ENCODE peak calls at places on chromosomes 5 and 9, in nine cellular contexts. Y is effector memory CD4-positive, alpha-beta T cell; W is A673; E is HCT116; L is aorta; N is GM23248; X is heart left ventricle; I is H1; H is mesenchymal stem cell. C is an unnamed sample.

GRCh38 chr5:147259837-147260236 is 25.0 kb downstream of the STK32A start:
- DNase-seq in Y (no peak), I (no peak), W (no peak), H (no peak), E (no peak), X (no peak), L (no peak), N (no peak), C (no peak)

GRCh38 chr9:91711755-91712591 is 238.1 kb downstream of the ROR2 start:
- DNase-seq in E (no peak), N (peak; percentile 39), H (peak; percentile 24), Y (peak; percentile 9), W (peak; percentile 71), L (peak; percentile 72), X (no peak), I (no peak), C (no peak)

GRCh38 chr9:133113163-133113927 is 7.7 kb downstream of the RALGDS start:
- DNase-seq in I (no peak), L (peak; percentile 82), W (no peak), N (peak; percentile 45), Y (no peak), E (no peak), H (peak; percentile 51), X (peak; percentile 68), C (peak; percentile 87)

GRCh38 chr5:54570923-54571322 is 53.4 kb downstream of the SNX18 start:
- DNase-seq in X (peak; percentile 31), L (peak; percentile 83), I (no peak), E (no peak), N (peak; percentile 57), Y (no peak), W (no peak), H (peak; percentile 10), C (peak; percentile 62)

GRCh38 chr5:1228121-1228520 is 2.9 kb downstream of the SLC6A18 start:
- DNase-seq in W (no peak), N (no peak), E (no peak), Y (no peak), I (no peak), L (no peak), X (no peak), H (no peak), C (no peak)

GRCh38 chr5:177601577-177602457 is 1.9 kb downstream of the B4GALT7 start:
- DNase-seq in I (no peak), E (no peak), L (no peak), Y (no peak), H (peak; percentile 14), W (no peak), N (no peak), X (no peak), C (no peak)

GRCh38 chr9:109120204-109120789 is 550 bp upstream of the TMEM245 start:
- DNase-seq in I (no peak), E (no peak), N (no peak), Y (no peak), X (no peak), H (no peak), W (no peak), L (no peak), C (no peak)

GRCh38 chr5:68252678-68253520 is 37.3 kb downstream of the PIK3R1 start:
- DNase-seq in N (peak; percentile 91), W (peak; percentile 86), X (peak; percentile 60), I (peak; percentile 27), L (peak; percentile 63), H (peak; percentile 79), Y (no peak), E (peak; percentile 46), C (peak; percentile 71)

GRCh38 chr5:81021951-81022687 is 62.0 kb downstream of the RASGRF2 start:
- DNase-seq in I (no peak), X (no peak), W (no peak), Y (no peak), N (no peak), E (no peak), H (no peak), L (no peak), C (no peak)

GRCh38 chr5:98898743-98899142 is 30.1 kb downstream of the CHD1 start:
- DNase-seq in I (no peak), N (no peak), X (no peak), Y (no peak), L (no peak), W (no peak), H (no peak), E (no peak), C (no peak)

GRCh38 chr9:91032056-91032455 is 230.4 kb downstream of the SYK start:
- DNase-seq in E (no peak), N (no peak), X (no peak), H (peak; percentile 16), I (no peak), L (no peak), W (no peak), Y (no peak), C (no peak)

GRCh38 chr5:178883815-178884430 is 11.8 kb upstream of the ZFP2 start:
- DNase-seq in L (no peak), E (no peak), Y (no peak), X (no peak), N (no peak), W (no peak), I (no peak), H (no peak), C (no peak)
- H3K9me3 ChIP-seq in L (peaks cover 20% of the 10 kb centered on the region), E (peaks cover 29% of the 10 kb centered on the region), Y (peaks cover 52% of the 10 kb centered on the region), X (no peaks in the 10 kb centered on the region), N (peaks cover 27% of the 10 kb centered on the region), W (peaks cover 54% of the 10 kb centered on the region), I (peaks cover 58% of the 10 kb centered on the region), H (peaks cover 98% of the 10 kb centered on the region), C (peaks cover 4% of the 10 kb centered on the region)

DNA sequence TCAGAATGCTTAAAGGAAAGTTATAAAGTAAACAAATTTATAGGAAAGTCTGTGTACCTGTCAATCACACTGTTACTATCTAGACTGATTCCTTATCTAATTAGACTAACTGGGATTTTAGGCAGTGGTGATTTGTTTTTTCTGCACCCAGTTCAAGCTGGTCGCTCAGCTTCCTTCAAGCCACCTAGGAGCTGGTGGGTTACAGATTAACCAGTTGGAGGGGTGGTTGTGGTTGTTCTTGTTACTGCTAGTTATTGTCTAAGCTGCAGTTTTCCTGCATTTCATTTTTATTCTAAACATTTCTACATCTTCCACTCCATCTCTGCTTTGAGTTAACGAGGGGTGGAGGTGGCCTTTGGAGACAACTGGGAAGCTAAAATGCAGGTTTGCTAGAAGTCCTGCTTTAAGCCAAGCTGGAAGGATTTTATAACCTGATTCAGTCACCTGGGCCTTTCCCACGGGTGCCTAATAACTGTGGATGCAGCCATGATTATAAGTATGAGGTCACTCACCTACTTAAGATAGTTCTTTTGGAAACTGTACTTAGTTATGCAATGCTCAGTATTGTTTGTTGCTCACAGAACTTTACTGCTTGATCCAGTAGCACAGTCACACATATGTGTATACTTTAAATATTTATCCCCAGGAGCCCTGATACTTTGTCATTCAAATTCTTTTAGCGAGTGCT is 303.9 kb upstream of the DAP start:
- DNase-seq in W (no peak), I (no peak), N (no peak), E (no peak), L (no peak), Y (no peak), H (no peak), X (no peak), C (no peak)
- H3K9me3 ChIP-seq in W (no peaks in the 10 kb centered on the region), I (peaks cover 3% of the 10 kb centered on the region), N (no peaks in the 10 kb centered on the region), E (no peaks in the 10 kb centered on the region), L (peaks cover 2% of the 10 kb centered on the region), Y (no peaks in the 10 kb centered on the region), H (no peaks in the 10 kb centered on the region), X (no peaks in the 10 kb centered on the region), C (no peaks in the 10 kb centered on the region)

DNA sequence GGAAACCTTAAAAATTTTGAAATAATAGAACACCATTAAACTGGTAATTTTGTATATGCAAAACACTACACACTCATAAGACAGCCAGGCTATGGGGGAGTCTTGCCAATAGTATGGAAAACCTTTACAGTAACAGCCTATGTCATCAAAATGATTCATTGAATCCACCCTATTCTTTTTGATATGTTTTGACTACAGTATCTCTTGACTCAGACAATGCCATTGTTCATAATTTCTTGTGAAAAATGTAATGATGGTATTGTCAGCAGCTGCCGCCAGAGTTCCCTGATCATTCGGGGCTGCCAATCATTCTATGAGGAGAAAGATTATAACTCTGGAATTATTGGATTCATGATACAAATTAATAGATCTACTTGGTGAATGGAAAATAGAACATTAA is 101.4 kb upstream of the POC5 start:
- DNase-seq in N (no peak), X (no peak), E (no peak), I (no peak), L (no peak), Y (no peak), H (no peak), W (no peak), C (no peak)
- H3K9me3 ChIP-seq in N (no peaks in the 10 kb centered on the region), X (no peaks in the 10 kb centered on the region), E (no peaks in the 10 kb centered on the region), I (peaks cover 7% of the 10 kb centered on the region), L (no peaks in the 10 kb centered on the region), Y (no peaks in the 10 kb centered on the region), H (peaks cover 9% of the 10 kb centered on the region), W (no peaks in the 10 kb centered on the region), C (no peaks in the 10 kb centered on the region)

GRCh38 chr9:113057193-113057592 is 669 bp upstream of the ZFP37 start:
- DNase-seq in X (no peak), Y (no peak), E (no peak), H (no peak), W (no peak), L (no peak), I (no peak), N (no peak), C (no peak)
- H3K9me3 ChIP-seq in X (no peaks in the 10 kb centered on the region), Y (peaks cover 12% of the 10 kb centered on the region), E (peaks cover 12% of the 10 kb centered on the region), H (peaks cover 60% of the 10 kb centered on the region), W (peaks cover 37% of the 10 kb centered on the region), L (peaks cover 13% of the 10 kb centered on the region), I (peaks cover 22% of the 10 kb centered on the region), N (no peaks in the 10 kb centered on the region), C (peaks cover 16% of the 10 kb centered on the region)

GRCh38 chr9:21903380-21903965 is 90.7 kb downstream of the CDKN2A start:
- DNase-seq in E (no peak), X (no peak), W (peak; percentile 11), H (no peak), I (no peak), L (no peak), Y (no peak), N (no peak), C (no peak)

GRCh38 chr9:21904776-21905175 is 89.4 kb downstream of the CDKN2A start:
- DNase-seq in Y (no peak), H (no peak), I (no peak), L (no peak), E (no peak), N (no peak), X (no peak), W (no peak), C (no peak)

GRCh38 chr9:21902112-21902511 is 92.1 kb downstream of the CDKN2A start:
- DNase-seq in X (no peak), L (no peak), I (no peak), Y (no peak), H (no peak), N (no peak), W (no peak), E (no peak), C (no peak)

GRCh38 chr9:21906213-21906612 is 88.0 kb downstream of the CDKN2A start:
- DNase-seq in W (no peak), I (no peak), E (no peak), N (no peak), L (no peak), X (no peak), H (no peak), Y (no peak), C (no peak)

GRCh38 chr9:21904371-21904770 is 89.8 kb downstream of the CDKN2A start:
- DNase-seq in H (no peak), L (no peak), W (no peak), Y (no peak), N (peak; percentile 54), I (no peak), E (no peak), X (no peak), C (no peak)
- H3K9me3 ChIP-seq in H (peaks cover 43% of the 10 kb centered on the region), L (peaks cover 7% of the 10 kb centered on the region), W (no peaks in the 10 kb centered on the region), Y (peaks cover 11% of the 10 kb centered on the region), N (no peaks in the 10 kb centered on the region), I (peaks cover 4% of the 10 kb centered on the region), E (no peaks in the 10 kb centered on the region), X (no peaks in the 10 kb centered on the region), C (no peaks in the 10 kb centered on the region)

C was measured in right cardiac atrium.